ENCODE peak calls at places on chromosomes 13 and 19, in nine cellular contexts. X is effector memory CD8-positive, alpha-beta T cell; P is activated CD4-positive, CD25-positive, alpha-beta regulatory T cell treated with anti-CD3 and anti-CD28 coated beads, Interleukin-2, amount 50 U/mL, for 24 hours; G is SK-N-SH treated with all-trans-retinoic acid at 6 μM for 48 hours; B is stimulated activated naive CD8-positive, alpha-beta T cell treated with anti-CD3 and anti-CD28 coated beads, Interleukin-15, amount 100 ng/mL, for 72 hours; D is lower lobe of right lung; Z is left cardiac atrium; Y is heart right ventricle; I is naive thymus-derived CD4-positive, alpha-beta T cell. T is an unnamed sample.

GRCh38 chr13:44364601-44365000 is 9.0 kb upstream of the SERP2 start:
- ATAC-seq in I (no peak), P (no peak), G (no peak), B (no peak), D (no peak), X (no peak), Z (peak; percentile 30), Y (peak; percentile 34), T (no peak)

GRCh38 chr13:99087954-99088491 is 110.2 kb upstream of the DOCK9 start:
- ATAC-seq in I (peak; percentile 47), Y (peak; percentile 24), Z (peak; percentile 41), P (peak; percentile 27), X (peak; percentile 41), G (peak; percentile 54), D (peak; percentile 56), B (peak; percentile 61), T (peak; percentile 51)

GRCh38 chr19:18649371-18650047 is 12.7 kb downstream of the KLHL26 start:
- ATAC-seq in Y (peak; percentile 65), X (no peak), D (peak; percentile 70), P (no peak), G (no peak), Z (peak; percentile 74), B (no peak), I (peak; percentile 59), T (no peak)

GRCh38 chr13:92821324-92821723 is 405.3 kb upstream of the GPC6 start:
- ATAC-seq in D (no peak), Y (no peak), I (no peak), P (no peak), G (no peak), X (no peak), Z (no peak), B (no peak), T (no peak)

GRCh38 chr13:65913173-65913572 is 1317.0 kb downstream of the PCDH9 start:
- ATAC-seq in Z (peak; percentile 92), D (no peak), Y (peak; percentile 88), X (no peak), P (no peak), B (no peak), G (peak; percentile 76), I (no peak), T (no peak)

GRCh38 chr13:97583884-97584497 is 150.0 kb downstream of the RAP2A start:
- ATAC-seq in Z (no peak), I (no peak), D (no peak), X (peak; percentile 40), P (no peak), G (no peak), Y (no peak), B (no peak), T (no peak)

GRCh38 chr13:76687467-76687866 is 198.7 kb downstream of the KCTD12 start:
- ATAC-seq in Y (no peak), I (peak; percentile 29), G (no peak), D (no peak), Z (no peak), B (no peak), X (no peak), P (no peak), T (no peak)

GRCh38 chr13:101618440-101619187 is 166.1 kb downstream of the ITGBL1 start:
- ATAC-seq in D (no peak), Y (no peak), I (peak; percentile 73), X (peak; percentile 93), Z (no peak), B (peak; percentile 52), G (no peak), P (peak; percentile 90), T (peak; percentile 92)

GRCh38 chr19:5934779-5935472 is 20.9 kb downstream of the CAPS start:
- ATAC-seq in Z (peak; percentile 62), X (no peak), D (peak; percentile 27), I (no peak), Y (peak; percentile 73), P (no peak), G (peak; percentile 60), B (no peak), T (no peak)

GRCh38 chr13:51148952-51149573 is 38.0 kb upstream of the C13orf42 start:
- ATAC-seq in X (no peak), B (no peak), D (peak; percentile 28), P (no peak), Z (peak; percentile 69), G (peak; percentile 94), Y (peak; percentile 65), I (no peak), T (no peak)

GRCh38 chr13:45219938-45220375 is 19.1 kb upstream of the KCTD4 start:
- ATAC-seq in I (no peak), B (no peak), G (peak; percentile 57), D (no peak), X (no peak), Y (no peak), P (no peak), Z (peak; percentile 60), T (no peak)

GRCh38 chr19:41411682-41412265 is 14.2 kb downstream of the BCKDHA start:
- ATAC-seq in X (no peak), B (no peak), G (no peak), Y (peak; percentile 88), D (no peak), Z (peak; percentile 76), P (no peak), I (no peak), T (no peak)

GRCh38 chr19:12866416-12867119 is 14.7 kb downstream of the DNASE2 start:
- ATAC-seq in P (no peak), B (no peak), D (no peak), Y (no peak), G (no peak), I (no peak), X (no peak), Z (no peak), T (no peak)

GRCh38 chr19:35236638-35237400 is 8.3 kb upstream of the FAM187B start:
- ATAC-seq in I (no peak), P (no peak), D (no peak), G (no peak), Y (no peak), B (no peak), Z (no peak), X (no peak), T (peak; percentile 27)

GRCh38 chr19:1841209-1841924 is 6.9 kb downstream of the REXO1 start:
- ATAC-seq in D (no peak), X (no peak), I (no peak), Y (peak; percentile 11), G (no peak), Z (no peak), P (no peak), B (no peak), T (no peak)

GRCh38 chr13:77836423-77836822 is 82.2 kb downstream of the EDNRB start:
- ATAC-seq in Y (no peak), B (no peak), P (no peak), D (peak; percentile 89), X (no peak), G (no peak), I (peak; percentile 78), Z (peak; percentile 64), T (no peak)

GRCh38 chr19:58557253-58558065 is 952 bp downstream of the UBE2M start:
- ATAC-seq in Z (no peak), G (no peak), B (no peak), X (no peak), I (no peak), D (no peak), Y (no peak), P (no peak), T (no peak)

GRCh38 chr13:30593001-30593400 is 24.7 kb upstream of the USPL1 start:
- ATAC-seq in B (peak; percentile 72), X (no peak), I (no peak), D (no peak), P (no peak), Z (no peak), G (no peak), Y (no peak), T (no peak)

GRCh38 chr19:2376784-2377519 is 16.9 kb downstream of the TMPRSS9 start:
- ATAC-seq in G (peak; percentile 26), Y (no peak), D (no peak), B (no peak), I (no peak), P (no peak), Z (no peak), X (no peak), T (no peak)

GRCh38 chr13:51453959-51454703 is 1.3 kb upstream of the INTS6 start:
- ATAC-seq in B (no peak), P (no peak), G (no peak), I (no peak), X (no peak), Z (no peak), D (no peak), Y (no peak), T (peak; percentile 4)

GRCh38 chr13:79227418-79227817 is 178.6 kb downstream of the RBM26 start:
- ATAC-seq in I (no peak), Z (no peak), B (no peak), P (no peak), D (no peak), G (no peak), Y (no peak), X (no peak), T (no peak)

GRCh38 chr13:29315847-29316246 is 279.6 kb downstream of the SLC7A1 start:
- ATAC-seq in Z (no peak), X (no peak), I (no peak), G (no peak), D (no peak), Y (no peak), P (no peak), B (peak; percentile 67), T (peak; percentile 37)